ENCODE peak calls at places on chromosomes 16 and 17, in seven cellular contexts. One of them, this sample, is unnamed.

GRCh38 chr17:7064248-7064647 is 15.8 kb downstream of the CLEC10A start:
- DNase-seq in gastrocnemius medialis: no peak
- DNase-seq in psoas muscle: no peak
- DNase-seq in CD8-positive, alpha-beta T cell: no peak
- DNase-seq in cardiac muscle cell: no peak
- DNase-seq in OCI-LY7: no peak
- DNase-seq in PC-3: no peak
- DNase-seq in this sample: no peak

GRCh38 chr17:37710344-37710886 is 34.4 kb downstream of the HNF1B start:
- DNase-seq in gastrocnemius medialis: no peak
- DNase-seq in psoas muscle: no peak
- DNase-seq in CD8-positive, alpha-beta T cell: no peak
- DNase-seq in cardiac muscle cell: peak; percentile 69
- DNase-seq in OCI-LY7: peak; percentile 25
- DNase-seq in PC-3: peak; percentile 10
- DNase-seq in this sample: peak; percentile 58

GRCh38 chr17:29571883-29572681 is 3.6 kb downstream of the TP53I13 start:
- DNase-seq in gastrocnemius medialis: no peak
- DNase-seq in psoas muscle: no peak
- DNase-seq in CD8-positive, alpha-beta T cell: no peak
- DNase-seq in cardiac muscle cell: no peak
- DNase-seq in OCI-LY7: no peak
- DNase-seq in PC-3: no peak
- DNase-seq in this sample: peak; percentile 58

GRCh38 chr17:48296453-48296852 is 133.6 kb downstream of the SKAP1 start:
- DNase-seq in gastrocnemius medialis: no peak
- DNase-seq in psoas muscle: no peak
- DNase-seq in CD8-positive, alpha-beta T cell: no peak
- DNase-seq in cardiac muscle cell: no peak
- DNase-seq in OCI-LY7: no peak
- DNase-seq in PC-3: no peak
- DNase-seq in this sample: no peak

GRCh38 chr16:25256821-25257503 is 683 bp downstream of the ZKSCAN2 start:
- DNase-seq in gastrocnemius medialis: no peak
- DNase-seq in psoas muscle: no peak
- DNase-seq in CD8-positive, alpha-beta T cell: no peak
- DNase-seq in cardiac muscle cell: peak; percentile 23
- DNase-seq in OCI-LY7: peak; percentile 34
- DNase-seq in PC-3: peak; percentile 4
- DNase-seq in this sample: no peak

GRCh38 chr16:20901441-20902112 is 1.0 kb downstream of the LYRM1 start:
- DNase-seq in gastrocnemius medialis: peak; percentile 46
- DNase-seq in psoas muscle: peak; percentile 36
- DNase-seq in CD8-positive, alpha-beta T cell: peak; percentile 24
- DNase-seq in cardiac muscle cell: peak; percentile 67
- DNase-seq in OCI-LY7: peak; percentile 67
- DNase-seq in PC-3: peak; percentile 88
- DNase-seq in this sample: peak; percentile 71

GRCh38 chr16:85335584-85336492 is 223.6 kb upstream of the CIBAR2 start:
- DNase-seq in gastrocnemius medialis: no peak
- DNase-seq in psoas muscle: no peak
- DNase-seq in CD8-positive, alpha-beta T cell: no peak
- DNase-seq in cardiac muscle cell: peak; percentile 43
- DNase-seq in OCI-LY7: no peak
- DNase-seq in PC-3: peak; percentile 61
- DNase-seq in this sample: no peak

GRCh38 chr17:17749921-17750320 is 68.7 kb downstream of the RAI1 start:
- DNase-seq in gastrocnemius medialis: no peak
- DNase-seq in psoas muscle: no peak
- DNase-seq in CD8-positive, alpha-beta T cell: peak; percentile 48
- DNase-seq in cardiac muscle cell: peak; percentile 38
- DNase-seq in OCI-LY7: peak; percentile 86
- DNase-seq in PC-3: peak; percentile 42
- DNase-seq in this sample: no peak

GRCh38 chr16:88298166-88298881 is 84.4 kb upstream of the ZNF469 start:
- DNase-seq in gastrocnemius medialis: no peak
- DNase-seq in psoas muscle: peak; percentile 53
- DNase-seq in CD8-positive, alpha-beta T cell: no peak
- DNase-seq in cardiac muscle cell: peak; percentile 64
- DNase-seq in OCI-LY7: no peak
- DNase-seq in PC-3: no peak
- DNase-seq in this sample: peak; percentile 80

GRCh38 chr17:67434061-67434525 is 57.0 kb downstream of the PITPNC1 start:
- DNase-seq in gastrocnemius medialis: peak; percentile 24
- DNase-seq in psoas muscle: no peak
- DNase-seq in CD8-positive, alpha-beta T cell: peak; percentile 55
- DNase-seq in cardiac muscle cell: peak; percentile 45
- DNase-seq in OCI-LY7: no peak
- DNase-seq in PC-3: no peak
- DNase-seq in this sample: peak; percentile 69

GRCh38 chr16:2340564-2341455 is at the start of gene ABCA3:
- DNase-seq in gastrocnemius medialis: peak; percentile 74
- DNase-seq in psoas muscle: peak; percentile 94
- DNase-seq in CD8-positive, alpha-beta T cell: peak; percentile 91
- DNase-seq in cardiac muscle cell: peak; percentile 94
- DNase-seq in OCI-LY7: peak; percentile 94
- DNase-seq in PC-3: peak; percentile 94
- DNase-seq in this sample: peak; percentile 91

GRCh38 chr16:2339521-2340484 is 725 bp downstream of the ABCA3 start:
- DNase-seq in gastrocnemius medialis: no peak
- DNase-seq in psoas muscle: peak; percentile 65
- DNase-seq in CD8-positive, alpha-beta T cell: peak; percentile 38
- DNase-seq in cardiac muscle cell: peak; percentile 12
- DNase-seq in OCI-LY7: no peak
- DNase-seq in PC-3: peak; percentile 47
- DNase-seq in this sample: no peak

GRCh38 chr16:2341456-2342447 is 1.2 kb upstream of the ABCA3 start:
- DNase-seq in gastrocnemius medialis: no peak
- DNase-seq in psoas muscle: peak; percentile 37
- DNase-seq in CD8-positive, alpha-beta T cell: no peak
- DNase-seq in cardiac muscle cell: no peak
- DNase-seq in OCI-LY7: no peak
- DNase-seq in PC-3: no peak
- DNase-seq in this sample: no peak

GRCh38 chr16:2337431-2338296 is 2.9 kb downstream of the ABCA3 start:
- DNase-seq in gastrocnemius medialis: no peak
- DNase-seq in psoas muscle: no peak
- DNase-seq in CD8-positive, alpha-beta T cell: no peak
- DNase-seq in cardiac muscle cell: no peak
- DNase-seq in OCI-LY7: no peak
- DNase-seq in PC-3: no peak
- DNase-seq in this sample: no peak

GRCh38 chr16:2343211-2343610 is 2.7 kb upstream of the ABCA3 start:
- DNase-seq in gastrocnemius medialis: no peak
- DNase-seq in psoas muscle: no peak
- DNase-seq in CD8-positive, alpha-beta T cell: no peak
- DNase-seq in cardiac muscle cell: no peak
- DNase-seq in OCI-LY7: no peak
- DNase-seq in PC-3: no peak
- DNase-seq in this sample: no peak
- H3K4me1 ChIP-seq in gastrocnemius medialis: peaks cover 9% of the 10 kb centered on the region
- H3K4me1 ChIP-seq in psoas muscle: peaks cover 10% of the 10 kb centered on the region
- H3K4me1 ChIP-seq in CD8-positive, alpha-beta T cell: peaks cover 9% of the 10 kb centered on the region
- H3K4me1 ChIP-seq in cardiac muscle cell: no peaks in the 10 kb centered on the region
- H3K4me1 ChIP-seq in OCI-LY7: peaks cover 6% of the 10 kb centered on the region
- H3K4me1 ChIP-seq in PC-3: peaks cover 3% of the 10 kb centered on the region
- H3K4me1 ChIP-seq in this sample: peaks cover 23% of the 10 kb centered on the region

GRCh38 chr17:51647873-51648272 is 387.5 kb downstream of the UTP18 start:
- DNase-seq in gastrocnemius medialis: no peak
- DNase-seq in psoas muscle: no peak
- DNase-seq in CD8-positive, alpha-beta T cell: no peak
- DNase-seq in cardiac muscle cell: no peak
- DNase-seq in OCI-LY7: no peak
- DNase-seq in PC-3: peak; percentile 63
- DNase-seq in this sample: no peak
- H3K27ac ChIP-seq in gastrocnemius medialis: no peak overlapping the region
- H3K27ac ChIP-seq in psoas muscle: no peak overlapping the region
- H3K27ac ChIP-seq in CD8-positive, alpha-beta T cell: no peak overlapping the region
- H3K27ac ChIP-seq in cardiac muscle cell: no peak overlapping the region
- H3K27ac ChIP-seq in OCI-LY7: no peak overlapping the region
- H3K27ac ChIP-seq in PC-3: no peak overlapping the region
- H3K27ac ChIP-seq in this sample: no peak overlapping the region

GRCh38 chr17:49471769-49472168 is 23.3 kb upstream of the NGFR start:
- DNase-seq in gastrocnemius medialis: no peak
- DNase-seq in psoas muscle: no peak
- DNase-seq in CD8-positive, alpha-beta T cell: no peak
- DNase-seq in cardiac muscle cell: no peak
- DNase-seq in OCI-LY7: no peak
- DNase-seq in PC-3: no peak
- DNase-seq in this sample: no peak
- TF ChIP-seq CTCF in gastrocnemius medialis: no peak
- TF ChIP-seq CTCF in psoas muscle: no peak
- TF ChIP-seq CTCF in CD8-positive, alpha-beta T cell: no peak
- TF ChIP-seq CTCF in cardiac muscle cell: no peak
- TF ChIP-seq CTCF in OCI-LY7: no peak
- TF ChIP-seq CTCF in PC-3: no peak
- TF ChIP-seq CTCF in this sample: no peak

GRCh38 chr17:82171750-82172375 is 40.8 kb downstream of the CCDC57 start:
- DNase-seq in gastrocnemius medialis: no peak
- DNase-seq in psoas muscle: no peak
- DNase-seq in CD8-positive, alpha-beta T cell: no peak
- DNase-seq in cardiac muscle cell: no peak
- DNase-seq in OCI-LY7: no peak
- DNase-seq in PC-3: no peak
- DNase-seq in this sample: no peak

GRCh38 chr17:82175166-82175565 is 37.5 kb downstream of the CCDC57 start:
- DNase-seq in gastrocnemius medialis: no peak
- DNase-seq in psoas muscle: no peak
- DNase-seq in CD8-positive, alpha-beta T cell: no peak
- DNase-seq in cardiac muscle cell: no peak
- DNase-seq in OCI-LY7: no peak
- DNase-seq in PC-3: no peak
- DNase-seq in this sample: no peak

GRCh38 chr17:82172461-82173160 is 40.0 kb downstream of the CCDC57 start:
- DNase-seq in gastrocnemius medialis: no peak
- DNase-seq in psoas muscle: no peak
- DNase-seq in CD8-positive, alpha-beta T cell: no peak
- DNase-seq in cardiac muscle cell: no peak
- DNase-seq in OCI-LY7: no peak
- DNase-seq in PC-3: no peak
- DNase-seq in this sample: no peak

GRCh38 chr17:82175951-82176350 is 36.7 kb downstream of the CCDC57 start:
- DNase-seq in gastrocnemius medialis: no peak
- DNase-seq in psoas muscle: no peak
- DNase-seq in CD8-positive, alpha-beta T cell: no peak
- DNase-seq in cardiac muscle cell: no peak
- DNase-seq in OCI-LY7: no peak
- DNase-seq in PC-3: no peak
- DNase-seq in this sample: no peak

DNA sequence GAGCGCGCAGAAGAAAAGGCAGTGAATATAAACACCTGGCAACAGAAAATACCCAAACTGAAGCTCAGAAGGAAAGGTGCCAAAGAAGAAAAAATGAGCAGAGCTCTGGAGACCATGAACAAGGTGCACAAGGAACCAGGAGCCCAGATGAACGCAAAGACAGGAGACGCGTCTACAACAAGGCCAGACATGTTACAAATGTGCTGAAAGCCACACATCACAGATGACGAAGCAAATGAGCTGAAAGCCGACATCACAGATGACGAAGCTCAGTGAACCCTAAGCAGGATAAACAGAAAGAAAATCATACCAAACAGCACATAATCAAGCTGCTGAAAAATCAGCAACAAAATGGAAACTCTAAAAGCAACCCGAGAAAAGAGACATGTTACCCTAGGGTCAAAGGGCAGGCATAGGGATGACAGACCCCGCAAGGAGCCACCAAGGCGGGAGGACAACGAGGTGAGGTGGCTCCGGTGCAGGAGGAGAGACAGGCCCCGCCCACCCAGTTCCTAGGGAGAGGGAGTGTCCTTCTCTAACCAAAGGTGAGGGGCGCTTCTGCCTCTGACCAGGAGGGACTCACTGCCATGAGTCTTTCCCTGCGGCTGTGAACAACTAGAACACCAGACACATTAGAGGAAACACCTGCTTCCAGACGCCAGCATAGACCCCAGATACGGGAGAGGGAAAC is 39.1 kb downstream of the CCDC57 start:
- DNase-seq in gastrocnemius medialis: no peak
- DNase-seq in psoas muscle: no peak
- DNase-seq in CD8-positive, alpha-beta T cell: no peak
- DNase-seq in cardiac muscle cell: no peak
- DNase-seq in OCI-LY7: no peak
- DNase-seq in PC-3: no peak
- DNase-seq in this sample: no peak
- H3K4me1 ChIP-seq in gastrocnemius medialis: no peaks in the 10 kb centered on the region
- H3K4me1 ChIP-seq in psoas muscle: no peaks in the 10 kb centered on the region
- H3K4me1 ChIP-seq in CD8-positive, alpha-beta T cell: no peaks in the 10 kb centered on the region
- H3K4me1 ChIP-seq in cardiac muscle cell: peaks cover 17% of the 10 kb centered on the region
- H3K4me1 ChIP-seq in OCI-LY7: no peaks in the 10 kb centered on the region
- H3K4me1 ChIP-seq in PC-3: no peaks in the 10 kb centered on the region
- H3K4me1 ChIP-seq in this sample: no peaks in the 10 kb centered on the region

GRCh38 chr17:77111916-77112315 is 28.9 kb upstream of the SEC14L1 start:
- DNase-seq in gastrocnemius medialis: no peak
- DNase-seq in psoas muscle: no peak
- DNase-seq in CD8-positive, alpha-beta T cell: no peak
- DNase-seq in cardiac muscle cell: no peak
- DNase-seq in OCI-LY7: no peak
- DNase-seq in PC-3: no peak
- DNase-seq in this sample: no peak
- H3K27ac ChIP-seq in gastrocnemius medialis: peak overlapping the region; percentile 92
- H3K27ac ChIP-seq in psoas muscle: peak overlapping the region; percentile 81
- H3K27ac ChIP-seq in CD8-positive, alpha-beta T cell: no peak overlapping the region
- H3K27ac ChIP-seq in cardiac muscle cell: no peak overlapping the region
- H3K27ac ChIP-seq in OCI-LY7: no peak overlapping the region
- H3K27ac ChIP-seq in PC-3: no peak overlapping the region
- H3K27ac ChIP-seq in this sample: peak overlapping the region; percentile 72

GRCh38 chr16:9946022-9946720 is 236.1 kb downstream of the GRIN2A start:
- DNase-seq in gastrocnemius medialis: no peak
- DNase-seq in psoas muscle: no peak
- DNase-seq in CD8-positive, alpha-beta T cell: no peak
- DNase-seq in cardiac muscle cell: no peak
- DNase-seq in OCI-LY7: no peak
- DNase-seq in PC-3: no peak
- DNase-seq in this sample: no peak
- TF ChIP-seq CTCF in gastrocnemius medialis: no peak
- TF ChIP-seq CTCF in psoas muscle: no peak
- TF ChIP-seq CTCF in CD8-positive, alpha-beta T cell: no peak
- TF ChIP-seq CTCF in cardiac muscle cell: no peak
- TF ChIP-seq CTCF in OCI-LY7: peak; percentile 14
- TF ChIP-seq CTCF in PC-3: no peak
- TF ChIP-seq CTCF in this sample: peak; percentile 19

GRCh38 chr17:78718575-78719209 is 63.4 kb downstream of the CYTH1 start:
- DNase-seq in gastrocnemius medialis: no peak
- DNase-seq in psoas muscle: no peak
- DNase-seq in CD8-positive, alpha-beta T cell: no peak
- DNase-seq in cardiac muscle cell: no peak
- DNase-seq in OCI-LY7: peak; percentile 61
- DNase-seq in PC-3: no peak
- DNase-seq in this sample: no peak

GRCh38 chr17:78716292-78716691 is 65.8 kb downstream of the CYTH1 start:
- DNase-seq in gastrocnemius medialis: no peak
- DNase-seq in psoas muscle: no peak
- DNase-seq in CD8-positive, alpha-beta T cell: no peak
- DNase-seq in cardiac muscle cell: no peak
- DNase-seq in OCI-LY7: no peak
- DNase-seq in PC-3: no peak
- DNase-seq in this sample: no peak

GRCh38 chr17:78716814-78717393 is 65.2 kb downstream of the CYTH1 start:
- DNase-seq in gastrocnemius medialis: peak; percentile 81
- DNase-seq in psoas muscle: peak; percentile 76
- DNase-seq in CD8-positive, alpha-beta T cell: no peak
- DNase-seq in cardiac muscle cell: peak; percentile 54
- DNase-seq in OCI-LY7: peak; percentile 67
- DNase-seq in PC-3: peak; percentile 59
- DNase-seq in this sample: no peak

GRCh38 chr17:78715876-78716275 is 66.2 kb downstream of the CYTH1 start:
- DNase-seq in gastrocnemius medialis: no peak
- DNase-seq in psoas muscle: no peak
- DNase-seq in CD8-positive, alpha-beta T cell: no peak
- DNase-seq in cardiac muscle cell: no peak
- DNase-seq in OCI-LY7: no peak
- DNase-seq in PC-3: no peak
- DNase-seq in this sample: no peak

GRCh38 chr17:78717431-78717980 is 64.6 kb downstream of the CYTH1 start:
- DNase-seq in gastrocnemius medialis: no peak
- DNase-seq in psoas muscle: no peak
- DNase-seq in CD8-positive, alpha-beta T cell: no peak
- DNase-seq in cardiac muscle cell: peak; percentile 64
- DNase-seq in OCI-LY7: peak; percentile 52
- DNase-seq in PC-3: peak; percentile 47
- DNase-seq in this sample: no peak
- H3K4me1 ChIP-seq in gastrocnemius medialis: peaks cover 53% of the 10 kb centered on the region
- H3K4me1 ChIP-seq in psoas muscle: peaks cover 62% of the 10 kb centered on the region
- H3K4me1 ChIP-seq in CD8-positive, alpha-beta T cell: peaks cover 82% of the 10 kb centered on the region
- H3K4me1 ChIP-seq in cardiac muscle cell: peaks cover 18% of the 10 kb centered on the region
- H3K4me1 ChIP-seq in OCI-LY7: peaks cover 100% of the 10 kb centered on the region
- H3K4me1 ChIP-seq in PC-3: peaks cover 28% of the 10 kb centered on the region
- H3K4me1 ChIP-seq in this sample: peaks cover 69% of the 10 kb centered on the region

This sample was measured in right atrium auricular region.